ENCODE peak calls at places on chromosomes 13 and 19, in six cellular contexts. C, D, H, Q, J and O are unnamed samples.

GRCh38 chr13:29935309-29935981 is 85.0 kb upstream of the UBL3 start:
- DNase-seq in C (no peak), D (no peak), H (no peak), Q (peak; percentile 48), J (no peak), O (no peak)

GRCh38 chr13:111956261-111957151 is 110.4 kb upstream of the SOX1 start:
- DNase-seq in C (no peak), D (peak; percentile 72), H (no peak), Q (peak; percentile 21), J (no peak), O (no peak)

GRCh38 chr19:10593820-10594637 is 6.9 kb upstream of the AP1M2 start:
- DNase-seq in C (no peak), D (peak; percentile 84), H (no peak), Q (no peak), J (peak; percentile 29), O (no peak)

GRCh38 chr19:57934820-57935665 is at the start of gene ZNF418:
- DNase-seq in C (peak; percentile 89), D (no peak), H (no peak), Q (peak; percentile 54), J (peak; percentile 60), O (no peak)

GRCh38 chr19:33953023-33953422 is 156.4 kb downstream of the KCTD15 start:
- DNase-seq in C (no peak), D (no peak), H (no peak), Q (no peak), J (no peak), O (peak; percentile 89)

GRCh38 chr19:11164879-11165406 is 9.4 kb upstream of the SPC24 start:
- DNase-seq in C (no peak), D (peak; percentile 91), H (no peak), Q (peak; percentile 65), J (peak; percentile 89), O (peak; percentile 97)

GRCh38 chr13:82341116-82341515 is 1541.2 kb downstream of the SLITRK1 start:
- DNase-seq in C (no peak), D (no peak), H (no peak), Q (no peak), J (no peak), O (no peak)

GRCh38 chr19:50844296-50844935 is 10.3 kb upstream of the KLK3 start:
- DNase-seq in C (no peak), D (no peak), H (no peak), Q (no peak), J (no peak), O (no peak)

GRCh38 chr19:32010071-32010470 is 335.3 kb upstream of the ZNF507 start:
- DNase-seq in C (no peak), D (no peak), H (no peak), Q (no peak), J (no peak), O (peak; percentile 64)

GRCh38 chr13:44416297-44416696 is 42.7 kb downstream of the SERP2 start:
- DNase-seq in C (no peak), D (no peak), H (no peak), Q (no peak), J (no peak), O (no peak)

GRCh38 chr13:75180805-75181455 is 301.0 kb downstream of the TBC1D4 start:
- DNase-seq in C (peak; percentile 25), D (no peak), H (no peak), Q (no peak), J (no peak), O (no peak)

GRCh38 chr19:34244611-34245299 is 9.6 kb upstream of the GARRE1 start:
- DNase-seq in C (no peak), D (no peak), H (no peak), Q (no peak), J (no peak), O (no peak)

GRCh38 chr13:95714142-95714832 is 37.3 kb downstream of the DNAJC3 start:
- DNase-seq in C (peak; percentile 65), D (no peak), H (no peak), Q (no peak), J (no peak), O (no peak)

GRCh38 chr13:66180806-66181205 is 1049.3 kb downstream of the PCDH9 start:
- DNase-seq in C (no peak), D (no peak), H (no peak), Q (no peak), J (no peak), O (no peak)

GRCh38 chr13:30138511-30138910 is 168.8 kb downstream of the KATNAL1 start:
- DNase-seq in C (no peak), D (no peak), H (no peak), Q (no peak), J (no peak), O (no peak)

GRCh38 chr13:33377825-33378224 is 92.3 kb upstream of the STARD13 start:
- DNase-seq in C (no peak), D (no peak), H (no peak), Q (no peak), J (no peak), O (no peak)

GRCh38 chr19:44202470-44202869 is 9.9 kb upstream of the ZNF227 start:
- DNase-seq in C (no peak), D (no peak), H (no peak), Q (no peak), J (no peak), O (no peak)

GRCh38 chr13:28089065-28089464 is 11.3 kb downstream of the FLT3 start:
- DNase-seq in C (peak; percentile 23), D (no peak), H (no peak), Q (no peak), J (no peak), O (no peak)

GRCh38 chr19:45097776-45098520 is 5.0 kb downstream of the PPP1R37 start:
- DNase-seq in C (peak; percentile 83), D (no peak), H (no peak), Q (peak; percentile 51), J (peak; percentile 39), O (no peak)

GRCh38 chr19:7506385-7507328 is 9.2 kb upstream of the ZNF358 start:
- DNase-seq in C (peak; percentile 99), D (no peak), H (peak; percentile 81), Q (peak; percentile 86), J (no peak), O (no peak)

DNA sequence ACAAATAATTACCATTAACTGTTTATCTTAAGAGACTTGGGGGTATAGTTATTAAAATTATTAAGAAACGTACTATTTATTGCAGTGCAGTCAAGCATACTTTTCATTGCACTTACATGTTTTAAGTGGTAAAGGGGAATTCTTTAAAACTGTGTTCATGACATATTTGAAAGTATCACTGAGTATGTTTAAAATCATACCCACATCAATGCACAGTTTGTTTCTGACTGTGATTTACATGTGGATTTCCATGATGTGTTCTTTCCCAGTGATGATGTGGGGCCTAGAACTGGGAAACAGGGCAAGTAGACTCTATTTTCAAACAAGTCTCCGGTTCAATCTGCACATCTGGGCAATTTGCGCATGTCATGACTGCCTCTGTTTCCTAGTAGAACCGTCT is 340.5 kb upstream of the OBI1 start:
- DNase-seq in C (no peak), D (no peak), H (no peak), Q (no peak), J (no peak), O (no peak)
- TF ChIP-seq EP300 in C (no peak), D (no peak), H (no peak), Q (no peak), J (no peak), O (no peak)

DNA sequence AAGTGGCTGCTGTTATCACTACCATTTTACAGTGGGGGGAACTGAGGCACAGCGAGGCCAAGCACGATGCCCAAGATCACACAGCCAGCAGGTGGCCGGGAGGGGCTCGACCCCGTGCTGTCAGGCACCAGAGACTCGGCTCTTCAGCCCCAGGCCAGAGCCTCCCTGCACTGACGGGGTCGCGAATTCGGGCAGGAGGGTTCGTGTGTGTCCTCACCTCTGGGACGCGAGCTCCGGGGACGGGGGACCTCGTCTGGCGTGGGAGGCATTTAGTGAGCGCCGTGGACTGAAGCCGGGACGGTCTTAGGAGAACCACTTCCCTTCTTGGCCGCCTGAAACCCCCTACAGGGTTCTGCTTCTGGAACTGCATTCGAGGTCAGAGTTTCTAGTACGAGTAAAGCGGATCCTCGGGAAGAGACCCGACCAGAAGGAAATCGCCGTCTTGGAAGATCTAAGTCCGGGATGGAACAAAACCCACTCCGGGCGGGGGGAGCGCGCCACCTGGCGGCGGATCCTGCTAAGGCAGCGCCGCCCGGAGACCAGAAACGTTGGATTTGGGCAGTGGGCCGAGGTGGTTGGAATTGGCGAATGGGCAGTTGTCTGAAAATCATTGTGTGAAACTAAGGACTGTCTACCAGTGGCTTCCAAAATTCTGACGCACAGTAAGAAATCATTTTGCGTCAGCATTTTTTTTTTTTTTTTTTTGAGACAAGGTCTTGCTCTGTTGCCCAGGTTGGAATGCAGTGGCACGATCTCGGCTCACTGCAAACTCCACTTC is 21.2 kb downstream of the ZNF114 start:
- DNase-seq in C (peak; percentile 87), D (peak; percentile 90), H (peak; percentile 86), Q (peak; percentile 81), J (peak; percentile 80), O (no peak)
- TF ChIP-seq EP300 in C (no peak), D (no peak), H (no peak), Q (no peak), J (no peak), O (no peak)

DNA sequence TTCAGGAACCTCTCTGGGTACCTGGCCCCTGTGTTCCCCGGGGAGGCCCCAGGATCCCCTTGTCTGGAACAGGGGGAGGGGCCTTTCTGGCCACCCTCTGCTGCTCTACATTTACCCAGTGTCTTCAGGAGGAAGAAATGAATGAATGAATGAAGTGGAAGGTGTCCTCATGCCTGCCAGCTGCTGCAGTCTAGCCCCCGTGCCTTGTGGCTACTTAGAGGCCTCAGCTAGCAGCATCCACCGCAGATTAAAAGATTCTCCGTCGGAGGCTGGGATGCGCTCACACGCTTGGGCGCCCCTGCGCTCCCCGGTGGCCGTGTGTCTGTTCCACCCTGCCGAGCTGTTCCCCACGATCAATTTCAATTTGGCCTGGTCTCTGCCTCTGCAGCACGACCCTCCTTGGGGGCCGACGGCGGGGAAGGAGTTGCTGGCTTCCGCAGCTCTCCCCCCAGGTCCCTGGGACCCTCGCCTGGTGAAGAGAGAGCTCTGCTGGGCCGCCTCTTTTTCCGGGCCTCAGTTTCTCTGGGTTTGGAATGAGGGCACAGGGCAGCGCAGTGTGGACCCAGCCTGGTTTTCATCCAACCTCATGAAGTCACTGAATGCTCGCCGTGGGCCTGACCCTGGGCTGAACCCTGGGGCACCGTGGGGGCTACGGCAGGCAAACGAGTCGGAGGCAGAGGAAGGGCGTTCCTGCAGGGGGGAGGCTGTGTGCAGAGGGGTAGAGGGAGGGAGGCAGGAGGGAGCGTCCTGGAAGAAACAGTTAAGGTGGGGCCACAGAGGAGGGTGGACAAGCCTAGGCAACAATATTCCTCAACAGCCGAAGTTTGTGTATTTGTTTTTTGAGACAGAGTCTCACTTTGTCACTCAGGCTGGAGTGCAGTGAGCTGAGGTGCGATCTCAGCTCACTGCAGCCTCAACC is 28.3 kb downstream of the EFNA2 start:
- DNase-seq in C (peak; percentile 34), D (no peak), H (no peak), Q (no peak), J (no peak), O (no peak)
- TF ChIP-seq EP300 in C (no peak), D (no peak), H (no peak), Q (no peak), J (no peak), O (no peak)

GRCh38 chr19:24065243-24065642 is 21.7 kb upstream of the ZNF254 start:
- DNase-seq in C (no peak), D (no peak), H (no peak), Q (no peak), J (no peak), O (no peak)

GRCh38 chr19:24060687-24061356 is 26.2 kb upstream of the ZNF254 start:
- DNase-seq in C (no peak), D (no peak), H (no peak), Q (no peak), J (no peak), O (no peak)

GRCh38 chr19:24064175-24064574 is 22.8 kb upstream of the ZNF254 start:
- DNase-seq in C (no peak), D (no peak), H (no peak), Q (no peak), J (no peak), O (no peak)

GRCh38 chr19:24062222-24062621 is 24.8 kb upstream of the ZNF254 start:
- DNase-seq in C (no peak), D (no peak), H (no peak), Q (no peak), J (no peak), O (no peak)

GRCh38 chr19:24063312-24063711 is 23.7 kb upstream of the ZNF254 start:
- DNase-seq in C (no peak), D (no peak), H (no peak), Q (no peak), J (no peak), O (no peak)
- TF ChIP-seq EP300 in C (no peak), D (no peak), H (no peak), Q (no peak), J (no peak), O (no peak)